ENCODE peak calls at places on chromosomes 3 and 15, in eight cellular contexts. O is AG04450, Q is A673, F is mucosa of descending colon, P is cardiac fibroblast, M is uterus, L is nephron progenitor cell, W is stomach. G is an unnamed sample.

GRCh38 chr3:32360514-32360869 is 31.2 kb upstream of the CMTM7 start:
- DNase-seq in P (no peak), M (no peak), W (no peak), L (no peak), O (no peak), F (no peak), Q (no peak), G (no peak)

GRCh38 chr15:66927326-66928077 is 137.9 kb upstream of the SMAD3 start:
- DNase-seq in F (no peak), L (no peak), M (no peak), O (no peak), Q (no peak), P (peak; percentile 89), W (no peak), G (no peak)

GRCh38 chr3:183487896-183488295 is 59.5 kb upstream of the MCF2L2 start:
- DNase-seq in L (no peak), P (no peak), Q (no peak), M (no peak), W (peak; percentile 7), F (no peak), O (no peak), G (no peak)

GRCh38 chr15:90231028-90232017 is 2.4 kb downstream of the CIB1 start:
- DNase-seq in P (no peak), O (no peak), F (peak; percentile 81), Q (no peak), W (peak; percentile 70), M (no peak), L (no peak), G (peak; percentile 55)

GRCh38 chr3:151638555-151638954 is 95.2 kb upstream of the AADACL2 start:
- DNase-seq in W (no peak), L (no peak), Q (no peak), M (no peak), O (no peak), P (no peak), F (no peak), G (no peak)

GRCh38 chr3:49719214-49719884 is at the start of gene AMIGO3:
- DNase-seq in W (peak; percentile 97), M (peak; percentile 95), P (peak; percentile 94), L (peak; percentile 94), Q (peak; percentile 90), O (peak; percentile 73), F (peak; percentile 97), G (peak; percentile 98)

GRCh38 chr3:119322021-119322522 is 27.9 kb downstream of the ARHGAP31 start:
- DNase-seq in F (no peak), L (no peak), O (no peak), Q (no peak), M (no peak), P (peak; percentile 34), W (no peak), G (no peak)

GRCh38 chr3:174424656-174425055 is 434.5 kb upstream of the NAALADL2 start:
- DNase-seq in M (no peak), W (no peak), O (no peak), Q (no peak), F (no peak), P (no peak), L (no peak), G (no peak)

GRCh38 chr3:10021856-10022775 is 4.1 kb upstream of the FANCD2 start:
- DNase-seq in L (no peak), M (no peak), O (no peak), W (no peak), P (no peak), Q (no peak), F (no peak), G (no peak)

GRCh38 chr3:10023587-10024310 is 2.5 kb upstream of the FANCD2 start:
- DNase-seq in O (peak; percentile 65), Q (no peak), F (no peak), L (peak; percentile 64), M (no peak), P (peak; percentile 84), W (no peak), G (no peak)

GRCh38 chr3:10025205-10026083 is 793 bp upstream of the FANCD2 start:
- DNase-seq in O (no peak), F (no peak), L (no peak), Q (no peak), M (no peak), W (no peak), P (no peak), G (no peak)

DNA sequence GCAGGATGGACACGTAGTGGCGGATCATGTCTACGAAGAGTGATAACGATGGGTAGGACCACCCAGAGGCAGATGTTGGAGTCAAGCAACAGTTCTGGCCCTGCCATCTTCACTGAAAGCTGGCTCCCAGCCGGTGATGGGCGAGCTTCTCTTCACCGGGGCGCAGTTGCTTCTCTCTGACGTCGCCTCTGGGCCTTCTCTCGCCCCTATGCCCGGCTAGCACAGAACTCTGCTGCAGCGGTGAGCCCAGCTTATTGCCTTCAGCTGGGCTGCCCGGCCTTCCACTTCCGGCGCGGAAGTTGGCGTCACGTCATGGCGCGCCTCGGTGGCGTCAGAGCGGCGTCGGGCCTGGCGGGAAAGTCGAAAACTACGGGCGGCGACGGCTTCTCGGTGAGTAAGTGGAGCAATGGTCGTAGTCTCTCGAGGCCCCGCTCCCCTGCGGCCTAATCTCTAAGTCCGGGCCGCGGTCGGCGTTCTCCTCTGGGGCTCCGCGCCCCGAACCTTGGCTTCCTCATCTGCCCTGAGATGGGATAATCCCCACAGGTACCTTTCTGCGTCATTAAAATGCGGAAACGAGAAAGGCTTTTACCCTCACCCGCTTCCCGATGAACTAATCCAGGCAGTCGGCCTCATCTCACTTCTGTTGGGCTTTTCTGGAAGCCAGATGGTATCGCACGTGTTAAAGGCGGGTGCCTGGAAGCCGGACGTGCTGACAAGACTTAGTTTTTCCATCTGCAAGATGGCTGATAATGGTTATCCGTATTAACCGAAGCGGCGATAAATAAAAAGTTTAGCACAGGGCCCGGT is at the start of gene FANCD2:
- DNase-seq in F (peak; percentile 92), P (peak; percentile 86), M (peak; percentile 91), L (peak; percentile 93), Q (peak; percentile 94), O (peak; percentile 55), W (peak; percentile 92), G (peak; percentile 86)
- TF ChIP-seq CTCF in F (no peak), P (no peak), M (no peak), L (no peak), Q (no peak), O (no peak), W (no peak), G (peak; percentile 28)

GRCh38 chr15:56432304-56432703 is 32.6 kb downstream of the MNS1 start:
- DNase-seq in W (no peak), L (no peak), Q (no peak), P (no peak), O (no peak), F (no peak), M (no peak), G (no peak)

GRCh38 chr15:56425276-56425675 is 39.7 kb downstream of the MNS1 start:
- DNase-seq in F (no peak), P (no peak), W (no peak), L (no peak), O (no peak), Q (no peak), M (no peak), G (no peak)

GRCh38 chr15:56425976-56426375 is 39.0 kb downstream of the MNS1 start:
- DNase-seq in M (no peak), Q (no peak), O (no peak), W (no peak), F (no peak), P (no peak), L (no peak), G (no peak)

DNA sequence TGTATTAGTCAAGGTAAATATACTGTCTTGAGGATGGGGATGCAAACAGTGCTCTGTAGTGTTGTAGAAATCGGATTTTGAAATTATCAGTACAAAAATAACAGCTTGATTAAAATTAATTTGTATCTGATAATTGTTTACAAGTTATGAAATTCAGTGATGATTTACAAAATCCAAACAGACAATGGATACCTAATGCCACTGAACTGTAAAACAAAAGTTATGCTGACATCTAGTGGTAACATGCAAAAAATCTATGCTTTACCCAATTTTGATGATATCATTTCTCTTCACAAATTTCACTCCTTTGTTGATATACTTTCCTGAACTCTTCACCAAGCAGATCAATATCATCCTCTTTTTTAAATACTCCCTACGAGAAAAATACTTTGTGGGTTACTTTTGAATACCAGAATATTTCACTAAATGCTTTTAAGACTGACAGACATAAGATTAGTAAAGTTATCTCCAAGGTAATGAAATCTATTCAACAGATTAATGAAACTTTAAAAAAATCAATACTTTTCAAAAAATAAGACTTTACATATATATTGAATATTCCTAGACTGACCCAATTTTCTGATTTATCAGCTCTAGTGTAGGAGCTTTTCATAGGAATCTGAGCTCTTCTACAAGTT is 36.0 kb downstream of the MNS1 start:
- DNase-seq in M (no peak), W (no peak), F (no peak), L (no peak), Q (peak; percentile 52), O (peak; percentile 1), P (peak; percentile 53), G (no peak)
- TF ChIP-seq CTCF in M (peak; percentile 23), W (peak; percentile 44), F (no peak), L (peak; percentile 50), Q (peak; percentile 72), O (peak; percentile 55), P (peak; percentile 38), G (peak; percentile 53)

DNA sequence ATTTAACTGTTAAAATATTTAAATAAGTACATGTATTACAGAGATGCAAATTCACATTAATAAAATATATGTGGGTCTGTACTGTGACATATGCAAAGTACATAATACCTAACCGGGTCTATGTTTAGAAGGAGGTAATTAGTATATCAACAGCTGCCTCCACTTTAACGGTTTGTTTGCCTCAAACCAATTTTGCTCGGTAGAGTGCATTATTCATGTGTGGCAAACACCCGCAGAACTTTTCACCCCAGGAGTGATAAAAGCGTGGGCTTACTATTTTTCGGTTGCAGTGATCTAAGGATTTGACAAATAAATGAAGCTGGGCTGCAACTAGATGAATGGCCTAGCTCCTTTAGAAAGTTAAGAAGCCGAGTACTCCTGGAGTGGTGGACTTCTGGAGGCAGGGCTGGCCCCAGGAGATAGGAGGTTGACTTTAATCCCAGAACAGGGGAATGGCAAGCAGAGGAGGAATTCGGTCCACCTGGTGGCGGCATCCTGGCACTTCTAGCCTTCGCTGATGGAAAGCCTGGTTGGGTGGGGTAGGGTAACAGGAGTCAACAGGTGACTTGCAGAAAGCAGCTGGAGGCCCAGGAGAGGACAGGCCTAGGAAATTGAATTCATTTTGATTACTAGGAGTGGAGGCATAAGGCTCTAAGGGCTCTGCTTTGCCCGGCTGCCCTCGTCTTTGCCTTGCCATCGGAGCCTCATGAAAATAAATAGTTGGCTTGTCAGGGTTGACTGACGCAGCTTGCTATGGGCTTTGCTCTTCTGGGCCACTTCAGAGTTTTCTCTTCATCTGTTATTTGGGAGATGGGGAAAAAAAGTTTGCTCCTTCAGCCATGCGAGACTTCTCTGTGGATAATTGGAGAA is 2.4 kb downstream of the SLCO3A1 start:
- DNase-seq in Q (peak; percentile 31), F (peak; percentile 73), M (no peak), W (peak; percentile 55), O (no peak), L (peak; percentile 37), P (no peak), G (peak; percentile 40)
- TF ChIP-seq CTCF in Q (peak; percentile 33), F (peak; percentile 12), M (no peak), W (peak; percentile 18), O (peak; percentile 23), L (peak; percentile 31), P (peak; percentile 9), G (no peak)

DNA sequence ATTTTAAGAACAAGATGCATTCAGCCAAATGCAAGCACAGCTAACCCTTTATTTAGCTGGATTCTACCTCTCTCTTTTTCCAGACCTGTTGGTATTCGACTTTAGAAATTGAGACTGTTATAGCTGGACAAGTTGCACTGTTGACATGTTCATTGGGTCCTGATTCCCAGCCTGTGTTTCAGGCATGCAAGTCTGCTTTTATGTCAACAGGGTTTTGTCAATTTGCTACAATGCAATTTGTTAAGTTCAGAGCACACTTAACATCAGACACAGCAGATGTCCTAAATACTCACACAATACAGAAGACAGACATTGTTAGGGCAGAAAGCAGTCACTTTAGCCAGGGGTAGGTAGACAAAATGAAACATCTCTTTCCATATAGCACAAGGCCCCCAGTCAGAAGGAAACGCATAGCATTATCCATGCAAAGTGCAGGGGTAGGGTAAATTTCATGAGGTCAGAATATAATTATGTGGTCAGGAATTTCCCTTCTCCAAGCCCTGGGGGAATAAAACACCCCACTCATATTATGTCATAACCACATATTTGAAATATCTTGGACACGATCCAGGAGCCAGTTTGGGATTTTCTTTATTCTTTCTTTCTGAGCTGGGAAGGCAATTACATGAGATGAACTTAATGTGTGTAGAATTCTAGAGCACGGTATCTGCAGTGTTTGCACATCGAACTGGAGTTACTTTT is 504.1 kb downstream of the NTRK3 start:
- DNase-seq in O (peak; percentile 78), W (no peak), P (peak; percentile 88), M (no peak), Q (peak; percentile 74), F (no peak), L (no peak), G (no peak)
- TF ChIP-seq CTCF in O (no peak), W (no peak), P (no peak), M (no peak), Q (no peak), F (no peak), L (no peak), G (no peak)